ENCODE peak calls at places on chromosomes 3 and 15, in seven cellular contexts. C, R, L, G, W, P and V are unnamed samples.

GRCh38 chr15:74041777-74042435 is 40.4 kb downstream of the GOLGA6A start:
- DNase-seq in C (no peak), P (no peak), W (no peak), G (no peak), L (no peak), R (no peak), V (no peak)

GRCh38 chr15:33584797-33585196 is 274.0 kb downstream of the RYR3 start:
- DNase-seq in C (no peak), R (no peak), P (no peak), G (no peak), L (no peak), W (no peak), V (no peak)

GRCh38 chr15:88431441-88431840 is 35.7 kb downstream of the MRPL46 start:
- DNase-seq in P (no peak), C (no peak), W (no peak), G (no peak), R (no peak), L (no peak), V (no peak)

GRCh38 chr15:93358171-93359036 is 269.4 kb upstream of the RGMA start:
- DNase-seq in P (no peak), G (no peak), L (no peak), W (no peak), C (no peak), R (no peak), V (no peak)

GRCh38 chr3:185152433-185153169 is at the start of gene C3orf70:
- DNase-seq in R (peak), L (no peak), W (peak), C (peak), G (peak), P (peak), V (peak)

GRCh38 chr15:33547876-33548275 is 237.1 kb downstream of the RYR3 start:
- DNase-seq in C (peak), L (peak), W (no peak), R (no peak), G (no peak), P (no peak), V (peak)

GRCh38 chr3:129087138-129087702 is 26.6 kb downstream of the GP9 start:
- DNase-seq in R (no peak), G (no peak), L (no peak), C (no peak), P (peak), W (peak), V (no peak)

GRCh38 chr3:33111581-33111980 is 2.2 kb upstream of the CRTAP start:
- DNase-seq in W (no peak), P (no peak), L (no peak), C (no peak), G (peak), R (no peak), V (no peak)

GRCh38 chr3:107208100-107208499 is 169.1 kb upstream of the CCDC54 start:
- DNase-seq in C (no peak), L (peak), R (no peak), W (no peak), G (no peak), P (no peak), V (peak)

GRCh38 chr3:186461141-186461540 is 83.0 kb downstream of the CRYGS start:
- DNase-seq in P (no peak), W (no peak), C (peak), R (no peak), G (no peak), L (no peak), V (no peak)

GRCh38 chr3:117322866-117323265 is 613.3 kb downstream of the TUSC7 start:
- DNase-seq in P (no peak), L (peak), G (no peak), W (no peak), C (no peak), R (no peak), V (peak)